ENCODE peak calls at places on chromosomes 3 and 15, in eight cellular contexts. J is thoracic aorta, T is body of pancreas, W is A549, K is cardiac muscle cell, L is esophagus squamous epithelium, A is colonic mucosa, C is spleen. Z is an unnamed sample.
A peak's percentile ranks its signal among the peaks of the same experiment; 100 is the strongest.

GRCh38 chr15:33279613-33280205 is 31.1 kb upstream of the RYR3 start:
- DNase-seq in J (no peak), W (peak; percentile 54), A (no peak), K (no peak), L (no peak), C (no peak), T (no peak), Z (no peak)

GRCh38 chr3:140972833-140973232 is 31.2 kb downstream of the SLC25A36 start:
- DNase-seq in T (no peak), W (no peak), K (peak; percentile 35), L (no peak), A (no peak), J (no peak), C (no peak), Z (no peak)

GRCh38 chr15:48253186-48253585 is 47.1 kb downstream of the SLC12A1 start:
- DNase-seq in J (no peak), A (no peak), K (no peak), T (no peak), L (no peak), W (no peak), C (no peak), Z (no peak)

GRCh38 chr15:48866141-48866563 is 11.8 kb upstream of the EID1 start:
- DNase-seq in J (no peak), K (peak; percentile 61), W (no peak), C (no peak), L (no peak), T (no peak), A (no peak), Z (no peak)

GRCh38 chr3:146598486-146598885 is 6.7 kb downstream of the PLSCR5 start:
- DNase-seq in W (no peak), K (no peak), J (no peak), C (no peak), A (no peak), L (no peak), T (no peak), Z (no peak)

GRCh38 chr3:161273589-161274218 is 52.6 kb downstream of the NMD3 start:
- DNase-seq in J (no peak), T (peak; percentile 39), L (no peak), W (no peak), K (peak; percentile 66), A (peak; percentile 29), C (no peak), Z (peak; percentile 69)

GRCh38 chr3:188286087-188286513 is 132.1 kb downstream of the LPP start:
- DNase-seq in W (no peak), C (no peak), T (no peak), L (no peak), J (no peak), A (no peak), K (peak; percentile 97), Z (no peak)

GRCh38 chr3:17115186-17115585 is 230.4 kb downstream of the PLCL2 start:
- DNase-seq in K (peak; percentile 13), T (no peak), L (no peak), C (no peak), J (no peak), A (no peak), W (no peak), Z (no peak)

GRCh38 chr15:58458076-58458475 is 26.3 kb downstream of the LIPC start:
- DNase-seq in T (no peak), W (no peak), L (no peak), C (no peak), A (peak; percentile 61), J (no peak), K (no peak), Z (no peak)

GRCh38 chr3:129166579-129167332 is 5.9 kb upstream of the ISY1 start:
- DNase-seq in W (no peak), L (no peak), J (no peak), A (no peak), T (no peak), K (no peak), C (no peak), Z (no peak)

GRCh38 chr3:129162729-129163579 is 2.1 kb upstream of the ISY1 start:
- DNase-seq in W (no peak), J (no peak), C (no peak), K (peak; percentile 12), T (no peak), L (no peak), A (no peak), Z (no peak)

GRCh38 chr3:129164500-129164899 is 3.6 kb upstream of the ISY1 start:
- DNase-seq in W (no peak), J (no peak), L (no peak), A (no peak), T (no peak), K (no peak), C (no peak), Z (no peak)

GRCh38 chr3:129160891-129161859 is at the start of gene ISY1:
- DNase-seq in K (peak; percentile 98), T (peak; percentile 91), W (peak; percentile 91), C (peak; percentile 94), A (peak; percentile 91), J (peak; percentile 47), L (peak; percentile 54), Z (peak; percentile 91)

GRCh38 chr3:129161860-129162271 is 1.0 kb upstream of the ISY1 start:
- DNase-seq in K (peak; percentile 21), A (peak; percentile 36), C (peak; percentile 79), J (no peak), L (no peak), W (peak; percentile 40), T (no peak), Z (no peak)
- TF ChIP-seq CTCF in K (no peak), A (no peak), C (no peak), J (no peak), L (no peak), W (no peak), T (no peak), Z (no peak)

GRCh38 chr3:67018789-67019525 is 20.9 kb downstream of the KBTBD8 start:
- DNase-seq in A (no peak), T (no peak), L (no peak), J (no peak), W (no peak), K (peak; percentile 26), C (no peak), Z (no peak)

GRCh38 chr3:67016522-67017080 is 18.5 kb downstream of the KBTBD8 start:
- DNase-seq in A (no peak), L (no peak), T (no peak), W (no peak), J (no peak), K (no peak), C (no peak), Z (no peak)

GRCh38 chr3:67017211-67017610 is 19.1 kb downstream of the KBTBD8 start:
- DNase-seq in C (no peak), A (no peak), L (no peak), J (no peak), K (peak; percentile 63), W (no peak), T (no peak), Z (no peak)

GRCh38 chr3:67018105-67018788 is 20.1 kb downstream of the KBTBD8 start:
- DNase-seq in C (no peak), T (no peak), K (peak; percentile 72), W (no peak), L (no peak), A (peak; percentile 62), J (no peak), Z (peak; percentile 64)

DNA sequence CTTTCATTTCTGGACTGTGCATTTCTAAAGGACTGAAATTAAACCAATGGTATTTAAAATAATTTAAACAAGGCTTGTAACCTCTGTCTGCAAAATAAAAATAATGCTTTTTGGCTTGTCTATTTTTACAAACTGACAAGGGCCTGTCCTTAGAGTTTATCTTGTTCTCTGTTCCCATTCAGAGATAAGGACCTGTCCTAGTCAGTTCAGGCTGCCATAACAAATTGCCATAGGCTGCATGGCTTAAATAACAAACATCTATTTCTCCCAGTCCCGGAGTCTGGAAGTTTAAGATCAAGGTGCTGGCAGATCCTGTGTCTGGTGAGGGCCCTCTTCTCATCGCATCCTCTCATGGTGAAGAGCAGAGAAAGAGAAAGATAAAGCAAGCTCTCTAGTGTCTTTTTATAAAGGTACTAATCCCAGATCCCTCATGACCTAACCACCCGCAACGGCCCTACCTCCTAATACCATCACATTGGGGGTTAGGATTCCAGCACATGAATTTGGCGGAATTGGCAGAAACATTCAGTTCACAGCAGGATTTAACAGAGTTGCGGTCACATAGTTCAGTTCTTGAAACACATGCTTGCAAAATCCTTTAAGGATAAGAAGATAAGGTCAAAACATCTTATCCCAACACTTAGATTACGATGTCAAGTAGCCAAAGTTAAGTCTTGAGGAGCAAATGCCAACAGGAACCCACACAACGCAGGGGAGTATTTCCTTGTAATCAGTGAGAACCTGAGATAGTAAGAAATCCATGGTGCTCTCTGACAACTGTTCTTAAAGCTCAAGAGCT is 17.8 kb downstream of the KBTBD8 start:
- DNase-seq in K (peak; percentile 63), W (no peak), L (no peak), A (no peak), C (no peak), J (no peak), T (no peak), Z (no peak)
- H3K4me1 ChIP-seq in K (peaks cover 69% of the 10 kb centered on the region), W (no peaks in the 10 kb centered on the region), L (no peaks in the 10 kb centered on the region), A (no peaks in the 10 kb centered on the region), C (peaks cover 40% of the 10 kb centered on the region), J (no peaks in the 10 kb centered on the region), T (peaks cover 7% of the 10 kb centered on the region), Z (peaks cover 8% of the 10 kb centered on the region)

GRCh38 chr3:48400824-48401433 is 28.9 kb downstream of the FBXW12 start:
- DNase-seq in W (peak; percentile 67), L (no peak), A (peak; percentile 66), K (peak; percentile 67), C (peak; percentile 77), T (peak; percentile 74), J (no peak), Z (peak; percentile 60)
- H3K4me3 ChIP-seq in W (no peak overlapping the region), L (no peak overlapping the region), A (no peak overlapping the region), K (no peak overlapping the region), C (no peak overlapping the region), T (no peak overlapping the region), J (no peak overlapping the region), Z (no peak overlapping the region)

GRCh38 chr3:14463330-14464216 is 61.2 kb downstream of the SLC6A6 start:
- DNase-seq in C (no peak), K (no peak), T (no peak), J (no peak), A (no peak), L (no peak), W (no peak), Z (no peak)

GRCh38 chr3:14462738-14463137 is 60.3 kb downstream of the SLC6A6 start:
- DNase-seq in A (no peak), W (no peak), T (no peak), K (no peak), C (no peak), L (no peak), J (no peak), Z (no peak)

GRCh38 chr3:14460342-14461005 is 58.1 kb downstream of the SLC6A6 start:
- DNase-seq in C (no peak), J (no peak), L (no peak), K (peak; percentile 99), W (no peak), T (peak; percentile 73), A (peak; percentile 43), Z (peak; percentile 42)

GRCh38 chr3:14461006-14461747 is 58.8 kb downstream of the SLC6A6 start:
- DNase-seq in W (no peak), K (no peak), C (no peak), T (no peak), A (no peak), J (no peak), L (no peak), Z (no peak)

DNA sequence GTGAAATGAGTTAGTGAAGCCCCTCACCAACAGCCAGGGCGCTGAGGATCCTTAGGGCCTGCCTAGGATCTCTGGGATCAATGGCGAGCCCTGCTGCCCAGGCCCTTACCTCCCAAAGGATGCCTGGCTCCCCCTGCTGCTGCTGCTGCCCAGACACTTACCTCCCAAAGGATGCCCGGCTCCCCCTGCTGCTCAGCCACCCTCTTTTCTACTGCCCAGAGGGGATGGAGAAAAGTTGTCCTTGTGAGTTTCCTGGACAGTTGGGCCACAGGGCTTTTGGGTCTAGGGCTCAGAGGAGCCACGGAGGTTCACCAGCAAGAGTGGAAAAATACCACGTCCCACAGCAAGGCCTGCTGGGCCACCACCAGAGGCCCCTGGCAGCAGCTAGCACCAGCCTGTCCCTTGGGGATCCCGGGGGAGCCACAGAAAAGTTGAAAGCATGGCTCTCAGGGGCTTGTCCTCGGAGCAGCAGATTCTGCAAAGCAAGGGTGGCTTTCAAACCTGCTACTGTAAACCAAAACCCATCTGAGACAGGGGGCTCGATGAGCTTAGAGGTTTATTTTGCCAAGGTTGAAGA is 59.4 kb downstream of the SLC6A6 start:
- DNase-seq in A (peak; percentile 56), J (no peak), L (no peak), C (peak; percentile 86), K (peak; percentile 82), W (peak; percentile 71), T (peak; percentile 44), Z (peak; percentile 73)
- TF ChIP-seq CTCF in A (peak; percentile 47), J (peak; percentile 39), L (peak; percentile 61), C (peak; percentile 67), K (peak; percentile 93), W (peak; percentile 62), T (peak; percentile 36), Z (peak; percentile 29)

Z was measured in mucosa of descending colon.